ENCODE peak calls at places on chromosomes 1 and 21, in nine cellular contexts. One of them, this sample, is unnamed.

GRCh38 chr1:26020390-26020789 is 1.2 kb upstream of the EXTL1 start:
- DNase-seq in LHCN-M2: no peak
- DNase-seq in stimulated activated CD4-positive, alpha-beta T cell treated with anti-CD3 and anti-CD28 coated beads, Interleukin-4, amount 100 ng/mL, for 48 hours: no peak
- DNase-seq in bronchial epithelial cell: no peak
- DNase-seq in T-helper 1 cell: no peak
- DNase-seq in neural progenitor cell: no peak
- DNase-seq in globus pallidus: no peak
- DNase-seq in NCI-H774: no peak
- DNase-seq in stimulated activated CD8-positive, alpha-beta memory T cell treated with anti-CD3 and anti-CD28 coated beads, Interleukin-4, amount 100 ng/mL, for 1 hour: no peak
- DNase-seq in this sample: no peak

GRCh38 chr1:52424238-52424637 is 19.8 kb downstream of the PRPF38A start:
- DNase-seq in globus pallidus: no peak
- DNase-seq in NCI-H774: no peak
- DNase-seq in stimulated activated CD8-positive, alpha-beta memory T cell treated with anti-CD3 and anti-CD28 coated beads, Interleukin-4, amount 100 ng/mL, for 1 hour: no peak
- DNase-seq in LHCN-M2: no peak
- DNase-seq in neural progenitor cell: no peak
- DNase-seq in stimulated activated CD4-positive, alpha-beta T cell treated with anti-CD3 and anti-CD28 coated beads, Interleukin-4, amount 100 ng/mL, for 48 hours: no peak
- DNase-seq in T-helper 1 cell: peak
- DNase-seq in bronchial epithelial cell: no peak
- DNase-seq in this sample: no peak

GRCh38 chr1:236480758-236481436 is 42.9 kb upstream of the LGALS8 start:
- DNase-seq in NCI-H774: no peak
- DNase-seq in stimulated activated CD4-positive, alpha-beta T cell treated with anti-CD3 and anti-CD28 coated beads, Interleukin-4, amount 100 ng/mL, for 48 hours: no peak
- DNase-seq in neural progenitor cell: no peak
- DNase-seq in stimulated activated CD8-positive, alpha-beta memory T cell treated with anti-CD3 and anti-CD28 coated beads, Interleukin-4, amount 100 ng/mL, for 1 hour: no peak
- DNase-seq in LHCN-M2: no peak
- DNase-seq in globus pallidus: no peak
- DNase-seq in T-helper 1 cell: no peak
- DNase-seq in bronchial epithelial cell: no peak
- DNase-seq in this sample: no peak

GRCh38 chr1:179083031-179083345 is 1.1 kb downstream of the TOR3A start:
- DNase-seq in stimulated activated CD8-positive, alpha-beta memory T cell treated with anti-CD3 and anti-CD28 coated beads, Interleukin-4, amount 100 ng/mL, for 1 hour: no peak
- DNase-seq in LHCN-M2: no peak
- DNase-seq in bronchial epithelial cell: no peak
- DNase-seq in stimulated activated CD4-positive, alpha-beta T cell treated with anti-CD3 and anti-CD28 coated beads, Interleukin-4, amount 100 ng/mL, for 48 hours: peak
- DNase-seq in globus pallidus: no peak
- DNase-seq in NCI-H774: no peak
- DNase-seq in neural progenitor cell: no peak
- DNase-seq in T-helper 1 cell: no peak
- DNase-seq in this sample: no peak

GRCh38 chr1:76336951-76337371 is 262.4 kb downstream of the ST6GALNAC3 start:
- DNase-seq in stimulated activated CD4-positive, alpha-beta T cell treated with anti-CD3 and anti-CD28 coated beads, Interleukin-4, amount 100 ng/mL, for 48 hours: no peak
- DNase-seq in bronchial epithelial cell: no peak
- DNase-seq in stimulated activated CD8-positive, alpha-beta memory T cell treated with anti-CD3 and anti-CD28 coated beads, Interleukin-4, amount 100 ng/mL, for 1 hour: no peak
- DNase-seq in NCI-H774: no peak
- DNase-seq in T-helper 1 cell: no peak
- DNase-seq in LHCN-M2: peak
- DNase-seq in neural progenitor cell: peak
- DNase-seq in globus pallidus: peak
- DNase-seq in this sample: no peak

GRCh38 chr21:42193131-42193671 is 25.7 kb upstream of the ABCG1 start:
- DNase-seq in stimulated activated CD8-positive, alpha-beta memory T cell treated with anti-CD3 and anti-CD28 coated beads, Interleukin-4, amount 100 ng/mL, for 1 hour: peak
- DNase-seq in bronchial epithelial cell: no peak
- DNase-seq in LHCN-M2: no peak
- DNase-seq in neural progenitor cell: no peak
- DNase-seq in globus pallidus: no peak
- DNase-seq in stimulated activated CD4-positive, alpha-beta T cell treated with anti-CD3 and anti-CD28 coated beads, Interleukin-4, amount 100 ng/mL, for 48 hours: peak
- DNase-seq in T-helper 1 cell: peak
- DNase-seq in NCI-H774: no peak
- DNase-seq in this sample: no peak

GRCh38 chr1:100440075-100440809 is 87.9 kb downstream of the CDC14A start:
- DNase-seq in stimulated activated CD8-positive, alpha-beta memory T cell treated with anti-CD3 and anti-CD28 coated beads, Interleukin-4, amount 100 ng/mL, for 1 hour: peak
- DNase-seq in stimulated activated CD4-positive, alpha-beta T cell treated with anti-CD3 and anti-CD28 coated beads, Interleukin-4, amount 100 ng/mL, for 48 hours: peak
- DNase-seq in bronchial epithelial cell: no peak
- DNase-seq in globus pallidus: no peak
- DNase-seq in LHCN-M2: no peak
- DNase-seq in neural progenitor cell: no peak
- DNase-seq in T-helper 1 cell: peak
- DNase-seq in NCI-H774: peak
- DNase-seq in this sample: no peak

GRCh38 chr1:155277896-155278688 is 829 bp downstream of the HCN3 start:
- DNase-seq in globus pallidus: no peak
- DNase-seq in NCI-H774: peak
- DNase-seq in stimulated activated CD8-positive, alpha-beta memory T cell treated with anti-CD3 and anti-CD28 coated beads, Interleukin-4, amount 100 ng/mL, for 1 hour: peak
- DNase-seq in bronchial epithelial cell: peak
- DNase-seq in LHCN-M2: peak
- DNase-seq in T-helper 1 cell: peak
- DNase-seq in stimulated activated CD4-positive, alpha-beta T cell treated with anti-CD3 and anti-CD28 coated beads, Interleukin-4, amount 100 ng/mL, for 48 hours: peak
- DNase-seq in neural progenitor cell: peak
- DNase-seq in this sample: peak

GRCh38 chr1:219155140-219155539 is 18.5 kb upstream of the LYPLAL1 start:
- DNase-seq in neural progenitor cell: no peak
- DNase-seq in T-helper 1 cell: no peak
- DNase-seq in bronchial epithelial cell: no peak
- DNase-seq in NCI-H774: no peak
- DNase-seq in LHCN-M2: peak
- DNase-seq in stimulated activated CD8-positive, alpha-beta memory T cell treated with anti-CD3 and anti-CD28 coated beads, Interleukin-4, amount 100 ng/mL, for 1 hour: no peak
- DNase-seq in stimulated activated CD4-positive, alpha-beta T cell treated with anti-CD3 and anti-CD28 coated beads, Interleukin-4, amount 100 ng/mL, for 48 hours: no peak
- DNase-seq in globus pallidus: no peak
- DNase-seq in this sample: no peak

GRCh38 chr1:2170211-2170610 is 24.4 kb downstream of the FAAP20 start:
- DNase-seq in globus pallidus: no peak
- DNase-seq in stimulated activated CD4-positive, alpha-beta T cell treated with anti-CD3 and anti-CD28 coated beads, Interleukin-4, amount 100 ng/mL, for 48 hours: no peak
- DNase-seq in stimulated activated CD8-positive, alpha-beta memory T cell treated with anti-CD3 and anti-CD28 coated beads, Interleukin-4, amount 100 ng/mL, for 1 hour: no peak
- DNase-seq in T-helper 1 cell: no peak
- DNase-seq in LHCN-M2: no peak
- DNase-seq in bronchial epithelial cell: no peak
- DNase-seq in neural progenitor cell: no peak
- DNase-seq in NCI-H774: no peak
- DNase-seq in this sample: no peak

GRCh38 chr21:32001390-32001789 is 128.6 kb downstream of the HUNK start:
- DNase-seq in NCI-H774: peak
- DNase-seq in T-helper 1 cell: no peak
- DNase-seq in stimulated activated CD4-positive, alpha-beta T cell treated with anti-CD3 and anti-CD28 coated beads, Interleukin-4, amount 100 ng/mL, for 48 hours: no peak
- DNase-seq in neural progenitor cell: no peak
- DNase-seq in stimulated activated CD8-positive, alpha-beta memory T cell treated with anti-CD3 and anti-CD28 coated beads, Interleukin-4, amount 100 ng/mL, for 1 hour: no peak
- DNase-seq in bronchial epithelial cell: no peak
- DNase-seq in globus pallidus: no peak
- DNase-seq in LHCN-M2: no peak
- DNase-seq in this sample: no peak

GRCh38 chr1:25729774-25730173 is 70.2 kb upstream of the SELENON start:
- DNase-seq in NCI-H774: no peak
- DNase-seq in stimulated activated CD4-positive, alpha-beta T cell treated with anti-CD3 and anti-CD28 coated beads, Interleukin-4, amount 100 ng/mL, for 48 hours: no peak
- DNase-seq in neural progenitor cell: no peak
- DNase-seq in globus pallidus: no peak
- DNase-seq in stimulated activated CD8-positive, alpha-beta memory T cell treated with anti-CD3 and anti-CD28 coated beads, Interleukin-4, amount 100 ng/mL, for 1 hour: no peak
- DNase-seq in T-helper 1 cell: no peak
- DNase-seq in LHCN-M2: peak
- DNase-seq in bronchial epithelial cell: no peak
- DNase-seq in this sample: peak

GRCh38 chr21:36433011-36433709 is 46.8 kb downstream of the CLDN14 start:
- DNase-seq in neural progenitor cell: no peak
- DNase-seq in globus pallidus: no peak
- DNase-seq in bronchial epithelial cell: no peak
- DNase-seq in NCI-H774: no peak
- DNase-seq in stimulated activated CD8-positive, alpha-beta memory T cell treated with anti-CD3 and anti-CD28 coated beads, Interleukin-4, amount 100 ng/mL, for 1 hour: no peak
- DNase-seq in LHCN-M2: no peak
- DNase-seq in stimulated activated CD4-positive, alpha-beta T cell treated with anti-CD3 and anti-CD28 coated beads, Interleukin-4, amount 100 ng/mL, for 48 hours: no peak
- DNase-seq in T-helper 1 cell: no peak
- DNase-seq in this sample: no peak

GRCh38 chr1:223515915-223516314 is 122.7 kb downstream of the CCDC185 start:
- DNase-seq in LHCN-M2: no peak
- DNase-seq in T-helper 1 cell: no peak
- DNase-seq in stimulated activated CD4-positive, alpha-beta T cell treated with anti-CD3 and anti-CD28 coated beads, Interleukin-4, amount 100 ng/mL, for 48 hours: no peak
- DNase-seq in stimulated activated CD8-positive, alpha-beta memory T cell treated with anti-CD3 and anti-CD28 coated beads, Interleukin-4, amount 100 ng/mL, for 1 hour: no peak
- DNase-seq in neural progenitor cell: no peak
- DNase-seq in bronchial epithelial cell: no peak
- DNase-seq in globus pallidus: no peak
- DNase-seq in NCI-H774: no peak
- DNase-seq in this sample: no peak

GRCh38 chr1:203818399-203818798 is 23.0 kb downstream of the ZBED6 start:
- DNase-seq in bronchial epithelial cell: no peak
- DNase-seq in globus pallidus: no peak
- DNase-seq in neural progenitor cell: no peak
- DNase-seq in LHCN-M2: no peak
- DNase-seq in NCI-H774: no peak
- DNase-seq in T-helper 1 cell: no peak
- DNase-seq in stimulated activated CD8-positive, alpha-beta memory T cell treated with anti-CD3 and anti-CD28 coated beads, Interleukin-4, amount 100 ng/mL, for 1 hour: no peak
- DNase-seq in stimulated activated CD4-positive, alpha-beta T cell treated with anti-CD3 and anti-CD28 coated beads, Interleukin-4, amount 100 ng/mL, for 48 hours: no peak
- DNase-seq in this sample: no peak

GRCh38 chr21:28485301-28486022 is 507.2 kb downstream of the LTN1 start:
- DNase-seq in NCI-H774: no peak
- DNase-seq in neural progenitor cell: no peak
- DNase-seq in T-helper 1 cell: no peak
- DNase-seq in bronchial epithelial cell: peak
- DNase-seq in stimulated activated CD4-positive, alpha-beta T cell treated with anti-CD3 and anti-CD28 coated beads, Interleukin-4, amount 100 ng/mL, for 48 hours: no peak
- DNase-seq in globus pallidus: no peak
- DNase-seq in stimulated activated CD8-positive, alpha-beta memory T cell treated with anti-CD3 and anti-CD28 coated beads, Interleukin-4, amount 100 ng/mL, for 1 hour: no peak
- DNase-seq in LHCN-M2: peak
- DNase-seq in this sample: no peak

GRCh38 chr1:96918406-96918805 is 196.8 kb downstream of the PTBP2 start:
- DNase-seq in bronchial epithelial cell: no peak
- DNase-seq in LHCN-M2: peak
- DNase-seq in neural progenitor cell: no peak
- DNase-seq in stimulated activated CD4-positive, alpha-beta T cell treated with anti-CD3 and anti-CD28 coated beads, Interleukin-4, amount 100 ng/mL, for 48 hours: no peak
- DNase-seq in T-helper 1 cell: no peak
- DNase-seq in NCI-H774: no peak
- DNase-seq in globus pallidus: no peak
- DNase-seq in stimulated activated CD8-positive, alpha-beta memory T cell treated with anti-CD3 and anti-CD28 coated beads, Interleukin-4, amount 100 ng/mL, for 1 hour: no peak
- DNase-seq in this sample: no peak

GRCh38 chr1:91201699-91202098 is 179.9 kb upstream of the ZNF644 start:
- DNase-seq in neural progenitor cell: no peak
- DNase-seq in globus pallidus: no peak
- DNase-seq in bronchial epithelial cell: no peak
- DNase-seq in stimulated activated CD8-positive, alpha-beta memory T cell treated with anti-CD3 and anti-CD28 coated beads, Interleukin-4, amount 100 ng/mL, for 1 hour: no peak
- DNase-seq in NCI-H774: no peak
- DNase-seq in stimulated activated CD4-positive, alpha-beta T cell treated with anti-CD3 and anti-CD28 coated beads, Interleukin-4, amount 100 ng/mL, for 48 hours: no peak
- DNase-seq in T-helper 1 cell: no peak
- DNase-seq in LHCN-M2: no peak
- DNase-seq in this sample: peak

GRCh38 chr1:224116131-224116530 is 2.2 kb downstream of the FBXO28 start:
- DNase-seq in bronchial epithelial cell: peak
- DNase-seq in globus pallidus: peak
- DNase-seq in stimulated activated CD4-positive, alpha-beta T cell treated with anti-CD3 and anti-CD28 coated beads, Interleukin-4, amount 100 ng/mL, for 48 hours: no peak
- DNase-seq in neural progenitor cell: peak
- DNase-seq in LHCN-M2: peak
- DNase-seq in T-helper 1 cell: no peak
- DNase-seq in NCI-H774: peak
- DNase-seq in stimulated activated CD8-positive, alpha-beta memory T cell treated with anti-CD3 and anti-CD28 coated beads, Interleukin-4, amount 100 ng/mL, for 1 hour: no peak
- DNase-seq in this sample: peak

GRCh38 chr1:42684139-42684538 is 1.9 kb downstream of the YBX1 start:
- DNase-seq in T-helper 1 cell: no peak
- DNase-seq in stimulated activated CD8-positive, alpha-beta memory T cell treated with anti-CD3 and anti-CD28 coated beads, Interleukin-4, amount 100 ng/mL, for 1 hour: no peak
- DNase-seq in NCI-H774: no peak
- DNase-seq in neural progenitor cell: peak
- DNase-seq in bronchial epithelial cell: peak
- DNase-seq in LHCN-M2: no peak
- DNase-seq in stimulated activated CD4-positive, alpha-beta T cell treated with anti-CD3 and anti-CD28 coated beads, Interleukin-4, amount 100 ng/mL, for 48 hours: peak
- DNase-seq in globus pallidus: no peak
- DNase-seq in this sample: no peak

GRCh38 chr1:64038119-64038518 is 165.3 kb upstream of the UBE2U start:
- DNase-seq in neural progenitor cell: no peak
- DNase-seq in LHCN-M2: no peak
- DNase-seq in bronchial epithelial cell: no peak
- DNase-seq in stimulated activated CD4-positive, alpha-beta T cell treated with anti-CD3 and anti-CD28 coated beads, Interleukin-4, amount 100 ng/mL, for 48 hours: no peak
- DNase-seq in NCI-H774: no peak
- DNase-seq in globus pallidus: no peak
- DNase-seq in stimulated activated CD8-positive, alpha-beta memory T cell treated with anti-CD3 and anti-CD28 coated beads, Interleukin-4, amount 100 ng/mL, for 1 hour: no peak
- DNase-seq in T-helper 1 cell: no peak
- DNase-seq in this sample: no peak

GRCh38 chr1:43350976-43351375 is 7.8 kb upstream of the CDC20 start:
- DNase-seq in stimulated activated CD4-positive, alpha-beta T cell treated with anti-CD3 and anti-CD28 coated beads, Interleukin-4, amount 100 ng/mL, for 48 hours: no peak
- DNase-seq in T-helper 1 cell: no peak
- DNase-seq in globus pallidus: no peak
- DNase-seq in stimulated activated CD8-positive, alpha-beta memory T cell treated with anti-CD3 and anti-CD28 coated beads, Interleukin-4, amount 100 ng/mL, for 1 hour: no peak
- DNase-seq in LHCN-M2: no peak
- DNase-seq in NCI-H774: no peak
- DNase-seq in bronchial epithelial cell: no peak
- DNase-seq in neural progenitor cell: no peak
- DNase-seq in this sample: no peak

GRCh38 chr1:223774133-223774811 is 61.9 kb downstream of the CAPN2 start:
- DNase-seq in LHCN-M2: no peak
- DNase-seq in stimulated activated CD4-positive, alpha-beta T cell treated with anti-CD3 and anti-CD28 coated beads, Interleukin-4, amount 100 ng/mL, for 48 hours: no peak
- DNase-seq in globus pallidus: no peak
- DNase-seq in stimulated activated CD8-positive, alpha-beta memory T cell treated with anti-CD3 and anti-CD28 coated beads, Interleukin-4, amount 100 ng/mL, for 1 hour: no peak
- DNase-seq in neural progenitor cell: no peak
- DNase-seq in T-helper 1 cell: no peak
- DNase-seq in NCI-H774: no peak
- DNase-seq in bronchial epithelial cell: no peak
- DNase-seq in this sample: no peak

GRCh38 chr1:116002781-116003455 is 26.6 kb downstream of the SLC22A15 start:
- DNase-seq in bronchial epithelial cell: no peak
- DNase-seq in LHCN-M2: no peak
- DNase-seq in stimulated activated CD4-positive, alpha-beta T cell treated with anti-CD3 and anti-CD28 coated beads, Interleukin-4, amount 100 ng/mL, for 48 hours: no peak
- DNase-seq in neural progenitor cell: no peak
- DNase-seq in globus pallidus: peak
- DNase-seq in T-helper 1 cell: no peak
- DNase-seq in NCI-H774: no peak
- DNase-seq in stimulated activated CD8-positive, alpha-beta memory T cell treated with anti-CD3 and anti-CD28 coated beads, Interleukin-4, amount 100 ng/mL, for 1 hour: no peak
- DNase-seq in this sample: no peak

GRCh38 chr1:186030453-186030852 is 296.3 kb downstream of the HMCN1 start:
- DNase-seq in LHCN-M2: no peak
- DNase-seq in stimulated activated CD8-positive, alpha-beta memory T cell treated with anti-CD3 and anti-CD28 coated beads, Interleukin-4, amount 100 ng/mL, for 1 hour: no peak
- DNase-seq in T-helper 1 cell: no peak
- DNase-seq in neural progenitor cell: no peak
- DNase-seq in stimulated activated CD4-positive, alpha-beta T cell treated with anti-CD3 and anti-CD28 coated beads, Interleukin-4, amount 100 ng/mL, for 48 hours: no peak
- DNase-seq in globus pallidus: no peak
- DNase-seq in bronchial epithelial cell: no peak
- DNase-seq in NCI-H774: no peak
- DNase-seq in this sample: no peak

GRCh38 chr1:95278173-95278988 is 44.4 kb downstream of the RWDD3 start:
- DNase-seq in bronchial epithelial cell: no peak
- DNase-seq in neural progenitor cell: no peak
- DNase-seq in globus pallidus: no peak
- DNase-seq in stimulated activated CD4-positive, alpha-beta T cell treated with anti-CD3 and anti-CD28 coated beads, Interleukin-4, amount 100 ng/mL, for 48 hours: no peak
- DNase-seq in stimulated activated CD8-positive, alpha-beta memory T cell treated with anti-CD3 and anti-CD28 coated beads, Interleukin-4, amount 100 ng/mL, for 1 hour: no peak
- DNase-seq in NCI-H774: no peak
- DNase-seq in T-helper 1 cell: no peak
- DNase-seq in LHCN-M2: no peak
- DNase-seq in this sample: no peak

GRCh38 chr21:32779983-32780382 is 8.4 kb upstream of the PAXBP1 start:
- DNase-seq in neural progenitor cell: no peak
- DNase-seq in NCI-H774: no peak
- DNase-seq in globus pallidus: no peak
- DNase-seq in stimulated activated CD4-positive, alpha-beta T cell treated with anti-CD3 and anti-CD28 coated beads, Interleukin-4, amount 100 ng/mL, for 48 hours: no peak
- DNase-seq in stimulated activated CD8-positive, alpha-beta memory T cell treated with anti-CD3 and anti-CD28 coated beads, Interleukin-4, amount 100 ng/mL, for 1 hour: no peak
- DNase-seq in T-helper 1 cell: no peak
- DNase-seq in LHCN-M2: no peak
- DNase-seq in bronchial epithelial cell: no peak
- DNase-seq in this sample: no peak

GRCh38 chr1:115458426-115459114 is 120.5 kb upstream of the NGF start:
- DNase-seq in stimulated activated CD8-positive, alpha-beta memory T cell treated with anti-CD3 and anti-CD28 coated beads, Interleukin-4, amount 100 ng/mL, for 1 hour: no peak
- DNase-seq in globus pallidus: no peak
- DNase-seq in T-helper 1 cell: no peak
- DNase-seq in LHCN-M2: no peak
- DNase-seq in stimulated activated CD4-positive, alpha-beta T cell treated with anti-CD3 and anti-CD28 coated beads, Interleukin-4, amount 100 ng/mL, for 48 hours: no peak
- DNase-seq in NCI-H774: no peak
- DNase-seq in neural progenitor cell: no peak
- DNase-seq in bronchial epithelial cell: no peak
- DNase-seq in this sample: no peak

GRCh38 chr1:160810486-160810885 is 14.5 kb downstream of the LY9 start:
- DNase-seq in NCI-H774: no peak
- DNase-seq in stimulated activated CD4-positive, alpha-beta T cell treated with anti-CD3 and anti-CD28 coated beads, Interleukin-4, amount 100 ng/mL, for 48 hours: no peak
- DNase-seq in T-helper 1 cell: no peak
- DNase-seq in neural progenitor cell: no peak
- DNase-seq in bronchial epithelial cell: no peak
- DNase-seq in LHCN-M2: no peak
- DNase-seq in stimulated activated CD8-positive, alpha-beta memory T cell treated with anti-CD3 and anti-CD28 coated beads, Interleukin-4, amount 100 ng/mL, for 1 hour: no peak
- DNase-seq in globus pallidus: no peak
- DNase-seq in this sample: no peak

GRCh38 chr1:74767490-74767889 is 34.5 kb downstream of the TYW3 start:
- DNase-seq in stimulated activated CD8-positive, alpha-beta memory T cell treated with anti-CD3 and anti-CD28 coated beads, Interleukin-4, amount 100 ng/mL, for 1 hour: no peak
- DNase-seq in LHCN-M2: peak
- DNase-seq in globus pallidus: no peak
- DNase-seq in T-helper 1 cell: no peak
- DNase-seq in bronchial epithelial cell: peak
- DNase-seq in neural progenitor cell: peak
- DNase-seq in NCI-H774: no peak
- DNase-seq in stimulated activated CD4-positive, alpha-beta T cell treated with anti-CD3 and anti-CD28 coated beads, Interleukin-4, amount 100 ng/mL, for 48 hours: no peak
- DNase-seq in this sample: no peak

GRCh38 chr1:112522621-112523020 is 13.9 kb downstream of the WNT2B start:
- DNase-seq in LHCN-M2: peak
- DNase-seq in stimulated activated CD8-positive, alpha-beta memory T cell treated with anti-CD3 and anti-CD28 coated beads, Interleukin-4, amount 100 ng/mL, for 1 hour: no peak
- DNase-seq in stimulated activated CD4-positive, alpha-beta T cell treated with anti-CD3 and anti-CD28 coated beads, Interleukin-4, amount 100 ng/mL, for 48 hours: no peak
- DNase-seq in neural progenitor cell: no peak
- DNase-seq in bronchial epithelial cell: peak
- DNase-seq in T-helper 1 cell: no peak
- DNase-seq in globus pallidus: no peak
- DNase-seq in NCI-H774: no peak
- DNase-seq in this sample: no peak